ENCODE peak calls at places on chromosomes 16 and 17, in seven cellular contexts. C is aorta, K is lung, X is upper lobe of right lung, E is sigmoid colon, L is IMR-90, W is thoracic aorta. Q is an unnamed sample.

GRCh38 chr17:63434951-63435571 is 11.0 kb downstream of the CYB561 start:
- DNase-seq in C (peak; percentile 88), X (peak; percentile 91), K (peak; percentile 89), W (peak; percentile 45), E (peak; percentile 81), L (peak; percentile 25), Q (peak; percentile 93)

GRCh38 chr17:7549401-7550055 is 670 bp downstream of the TNFSF12 start:
- DNase-seq in L (no peak), E (peak; percentile 66), X (peak; percentile 80), W (no peak), K (peak; percentile 39), C (peak; percentile 58), Q (peak; percentile 39)

GRCh38 chr17:39110435-39111136 is 40.9 kb downstream of the PLXDC1 start:
- DNase-seq in X (no peak), C (no peak), L (no peak), E (no peak), K (no peak), W (no peak), Q (peak; percentile 86)

GRCh38 chr17:3556905-3557767 is 476 bp downstream of the TRPV3 start:
- DNase-seq in W (no peak), E (no peak), X (no peak), L (no peak), C (peak; percentile 32), K (no peak), Q (no peak)

GRCh38 chr17:1947743-1948516 is 77.2 kb downstream of the RTN4RL1 start:
- DNase-seq in E (no peak), K (no peak), X (no peak), L (no peak), C (no peak), W (no peak), Q (no peak)

GRCh38 chr17:29874931-29875596 is 55.0 kb downstream of the SSH2 start:
- DNase-seq in L (no peak), W (no peak), E (no peak), X (no peak), C (no peak), K (no peak), Q (no peak)

GRCh38 chr17:79332011-79332410 is 257.4 kb downstream of the ENGASE start:
- DNase-seq in L (no peak), W (no peak), K (no peak), E (no peak), X (no peak), C (peak; percentile 27), Q (no peak)

GRCh38 chr16:60123387-60124023 is 1389.4 kb upstream of the GOT2 start:
- DNase-seq in E (no peak), X (no peak), L (no peak), K (no peak), W (no peak), C (no peak), Q (no peak)

GRCh38 chr16:67259705-67260104 is 10.9 kb downstream of the SLC9A5 start:
- DNase-seq in X (no peak), C (no peak), L (no peak), W (no peak), E (peak; percentile 58), K (no peak), Q (no peak)

GRCh38 chr16:75687361-75687760 is 10.6 kb upstream of the CPHXL2 start:
- DNase-seq in X (no peak), W (no peak), K (no peak), C (no peak), L (no peak), E (no peak), Q (no peak)

GRCh38 chr17:13813347-13814240 is 211.9 kb upstream of the HS3ST3A1 start:
- DNase-seq in L (no peak), C (no peak), K (no peak), E (no peak), X (no peak), W (no peak), Q (no peak)

GRCh38 chr17:3482851-3483250 is 7.1 kb downstream of the ASPA start:
- DNase-seq in C (no peak), X (no peak), E (no peak), W (no peak), L (no peak), K (no peak), Q (no peak)

GRCh38 chr17:12584727-12585126 is 81.0 kb upstream of the MYOCD start:
- DNase-seq in E (no peak), K (no peak), L (no peak), W (no peak), X (no peak), C (no peak), Q (no peak)

GRCh38 chr17:58324409-58325288 is 3.9 kb downstream of the TSPOAP1 start:
- DNase-seq in K (no peak), L (peak; percentile 18), C (peak; percentile 67), X (peak; percentile 85), E (no peak), W (no peak), Q (peak; percentile 75)

GRCh38 chr16:79092846-79093245 is 507.7 kb downstream of the MAF start:
- DNase-seq in X (no peak), K (no peak), C (no peak), L (no peak), W (no peak), E (no peak), Q (no peak)

GRCh38 chr17:64173646-64174045 is 43.7 kb upstream of the ERN1 start:
- DNase-seq in E (no peak), W (no peak), C (no peak), L (no peak), K (no peak), X (no peak), Q (no peak)

GRCh38 chr17:38746893-38747384 is 1.2 kb downstream of the PCGF2 start:
- DNase-seq in C (peak; percentile 55), L (no peak), X (no peak), E (no peak), W (no peak), K (no peak), Q (no peak)

GRCh38 chr17:27525836-27526235 is 69.6 kb downstream of the KSR1 start:
- DNase-seq in X (no peak), L (no peak), C (no peak), E (no peak), K (no peak), W (no peak), Q (no peak)
- H3K27ac ChIP-seq in X (no peak overlapping the region), L (no peak overlapping the region), C (no peak overlapping the region), E (no peak overlapping the region), K (no peak overlapping the region), W (no peak overlapping the region), Q (peak overlapping the region; percentile 62)

GRCh38 chr16:69821844-69822173 is 59.7 kb downstream of the WWP2 start:
- DNase-seq in K (no peak), X (peak; percentile 9), C (no peak), E (no peak), W (no peak), L (no peak), Q (no peak)

GRCh38 chr16:69818811-69819587 is 56.9 kb downstream of the WWP2 start:
- DNase-seq in E (no peak), L (no peak), K (no peak), C (no peak), X (no peak), W (no peak), Q (no peak)

GRCh38 chr16:69823831-69824563 is 61.9 kb downstream of the WWP2 start:
- DNase-seq in C (no peak), W (no peak), L (no peak), E (peak; percentile 85), K (no peak), X (peak; percentile 62), Q (peak; percentile 90)

GRCh38 chr16:69822174-69822935 is 60.2 kb downstream of the WWP2 start:
- DNase-seq in E (no peak), W (no peak), K (no peak), X (peak; percentile 33), C (no peak), L (no peak), Q (no peak)

GRCh38 chr16:69820926-69821541 is 58.9 kb downstream of the WWP2 start:
- DNase-seq in L (peak; percentile 24), W (no peak), K (peak; percentile 33), C (peak; percentile 71), X (no peak), E (no peak), Q (peak; percentile 62)
- H3K27ac ChIP-seq in L (peak overlapping the region; percentile 2), W (peak overlapping the region; percentile 82), K (no peak overlapping the region), C (peak overlapping the region; percentile 95), X (peak overlapping the region; percentile 42), E (no peak overlapping the region), Q (peak overlapping the region; percentile 88)

DNA sequence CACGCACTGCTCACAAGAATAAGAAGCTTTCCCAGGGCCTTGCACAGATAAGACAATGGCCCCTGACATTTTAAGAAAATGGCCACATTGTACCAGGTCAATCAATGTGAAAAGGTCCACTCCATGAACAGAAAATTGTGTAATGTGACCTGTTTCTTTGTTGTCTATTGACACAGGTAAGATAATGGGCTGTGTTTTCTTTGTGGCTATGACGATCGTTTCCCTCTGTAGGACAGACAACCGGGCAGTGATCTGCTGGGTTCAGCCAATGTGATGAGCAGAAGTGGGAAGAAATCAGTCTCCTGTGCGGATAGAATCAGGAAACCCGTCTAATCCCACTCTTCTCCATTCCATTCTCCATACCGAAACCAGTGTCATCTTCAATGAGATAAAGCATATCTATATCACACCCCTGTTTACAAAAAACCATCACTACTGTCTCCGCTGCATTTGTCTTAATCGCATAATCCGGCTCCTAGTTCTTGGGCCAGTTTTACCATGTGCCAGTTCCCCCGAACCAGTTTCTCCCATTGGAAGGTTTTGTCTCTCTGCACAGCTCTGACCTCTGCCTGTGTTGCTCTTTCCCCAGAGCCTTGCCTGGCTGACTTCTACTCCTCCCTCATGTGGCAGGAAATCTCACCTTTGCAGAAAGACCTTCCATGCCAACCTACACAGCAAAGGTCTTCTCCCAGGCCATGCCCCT is 66.9 kb upstream of the ATF7IP2 start:
- DNase-seq in K (no peak), L (no peak), E (no peak), W (no peak), C (no peak), X (no peak), Q (no peak)
- H3K27ac ChIP-seq in K (no peak overlapping the region), L (no peak overlapping the region), E (no peak overlapping the region), W (no peak overlapping the region), C (no peak overlapping the region), X (no peak overlapping the region), Q (no peak overlapping the region)

GRCh38 chr16:13553453-13553985 is 366.4 kb upstream of the ERCC4 start:
- DNase-seq in C (no peak), K (no peak), X (no peak), W (no peak), E (no peak), L (no peak), Q (no peak)

GRCh38 chr16:13554643-13555042 is 365.3 kb upstream of the ERCC4 start:
- DNase-seq in E (no peak), K (no peak), X (no peak), L (no peak), W (no peak), C (no peak), Q (no peak)

GRCh38 chr16:13552960-13553257 is 367.0 kb upstream of the ERCC4 start:
- DNase-seq in E (no peak), X (no peak), W (no peak), C (no peak), K (no peak), L (no peak), Q (no peak)

GRCh38 chr16:13552062-13552959 is 367.6 kb upstream of the ERCC4 start:
- DNase-seq in K (no peak), L (no peak), E (no peak), W (no peak), C (no peak), X (no peak), Q (no peak)

DNA sequence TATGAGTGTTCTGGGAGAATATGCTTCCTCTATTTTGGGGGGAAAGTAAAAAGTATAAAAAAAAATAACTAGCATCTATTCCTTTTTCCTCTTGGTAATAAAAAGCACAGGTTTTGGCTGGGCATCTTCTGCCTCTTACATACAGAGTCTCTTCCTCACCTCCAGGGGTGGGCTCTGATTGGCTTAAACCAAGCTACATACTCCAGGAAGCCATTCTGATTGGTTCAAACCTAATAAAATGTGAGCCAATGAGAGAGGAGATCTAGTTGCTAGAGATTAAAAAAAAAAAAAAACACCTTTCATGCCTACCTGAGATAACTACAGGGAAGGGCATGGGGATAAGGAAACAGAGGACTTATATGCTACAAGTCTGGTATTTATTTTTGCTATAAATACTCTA is 365.9 kb upstream of the ERCC4 start:
- DNase-seq in L (no peak), W (no peak), C (no peak), E (no peak), K (no peak), X (no peak), Q (no peak)
- H3K27ac ChIP-seq in L (no peak overlapping the region), W (no peak overlapping the region), C (no peak overlapping the region), E (no peak overlapping the region), K (no peak overlapping the region), X (no peak overlapping the region), Q (no peak overlapping the region)